ENCODE peak calls at places on chromosomes 5 and 9, in eight cellular contexts. M is AG08396; H is cardiac muscle cell; L is iPS DF 19.7; Z is progenitor cell of endocrine pancreas; F is ELR; I is left ventricle myocardium inferior; J is activated effector memory CD4-positive, alpha-beta T cell treated with anti-CD3 and anti-CD28 coated beads, Interleukin-2, amount 50 U/mL, for 16 hours. S is an unnamed sample.

GRCh38 chr9:136847827-136848392 is 1.3 kb upstream of the PHPT1 start:
- DNase-seq in L (no peak), F (peak), Z (peak), M (peak), I (peak), H (peak), J (peak), S (peak)

GRCh38 chr5:11981986-11982385 is 77.7 kb upstream of the CTNND2 start:
- DNase-seq in I (no peak), F (peak), H (no peak), Z (no peak), J (no peak), L (no peak), M (no peak), S (no peak)

GRCh38 chr5:169647566-169647965 is 10.5 kb downstream of the DOCK2 start:
- DNase-seq in Z (no peak), M (no peak), I (no peak), H (no peak), F (no peak), J (no peak), L (no peak), S (no peak)

GRCh38 chr5:150320048-150320555 is 17.4 kb upstream of the ARSI start:
- DNase-seq in Z (no peak), H (peak), F (peak), L (no peak), I (peak), M (peak), J (no peak), S (no peak)

GRCh38 chr5:9156282-9156681 is 389.6 kb downstream of the SEMA5A start:
- DNase-seq in I (no peak), Z (no peak), M (peak), J (no peak), H (peak), L (peak), F (peak), S (no peak)

GRCh38 chr5:142660196-142660595 is 25.7 kb downstream of the FGF1 start:
- DNase-seq in I (no peak), M (no peak), F (no peak), L (no peak), H (no peak), J (no peak), Z (no peak), S (no peak)

GRCh38 chr5:177085985-177086917 is at the start of gene FGFR4:
- DNase-seq in H (peak), Z (no peak), M (peak), L (peak), I (peak), F (peak), J (peak), S (peak)

GRCh38 chr5:36644727-36645126 is 38.3 kb downstream of the SLC1A3 start:
- DNase-seq in H (no peak), Z (no peak), M (no peak), J (no peak), I (no peak), F (no peak), L (no peak), S (no peak)

GRCh38 chr5:89241186-89241585 is 358.2 kb upstream of the MEF2C start:
- DNase-seq in H (peak), L (no peak), I (no peak), M (no peak), F (peak), Z (no peak), J (no peak), S (no peak)

GRCh38 chr5:146368137-146368536 is 29.5 kb downstream of the POU4F3 start:
- DNase-seq in I (no peak), M (no peak), F (no peak), H (peak), Z (no peak), J (no peak), L (no peak), S (no peak)

GRCh38 chr5:113081091-113081490 is 104.5 kb downstream of the DCP2 start:
- DNase-seq in J (no peak), H (no peak), I (no peak), F (no peak), Z (no peak), M (no peak), L (peak), S (no peak)

GRCh38 chr9:34428325-34428958 is 29.9 kb downstream of the FAM219A start:
- DNase-seq in I (no peak), H (no peak), M (no peak), J (no peak), Z (no peak), F (no peak), L (no peak), S (no peak)

GRCh38 chr9:111095423-111095822 is 57.2 kb upstream of the LPAR1 start:
- DNase-seq in J (no peak), M (no peak), L (no peak), Z (no peak), I (no peak), H (peak), F (no peak), S (no peak)

GRCh38 chr9:113737414-113738271 is 138.5 kb upstream of the ZNF618 start:
- DNase-seq in J (no peak), I (no peak), H (peak), Z (peak), L (no peak), M (peak), F (peak), S (no peak)

GRCh38 chr9:124220551-124221451 is 36.9 kb upstream of the NEK6 start:
- DNase-seq in L (no peak), J (peak), M (peak), F (peak), H (peak), I (no peak), Z (no peak), S (no peak)

GRCh38 chr5:74641014-74641777 is 668 bp upstream of the ENC1 start:
- DNase-seq in H (peak), M (peak), J (peak), Z (peak), L (no peak), F (peak), I (peak), S (peak)

GRCh38 chr9:69919461-69920061 is 98.9 kb downstream of the CFAP95 start:
- DNase-seq in M (peak), J (no peak), I (no peak), H (peak), F (peak), L (no peak), Z (no peak), S (no peak)

GRCh38 chr5:148469446-148470062 is 85.8 kb downstream of the FBXO38 start:
- DNase-seq in J (no peak), F (peak), L (no peak), M (peak), Z (no peak), H (peak), I (peak), S (no peak)

GRCh38 chr9:127311239-127311741 is 46.7 kb downstream of the GARNL3 start:
- DNase-seq in M (peak), L (no peak), I (no peak), H (peak), F (peak), Z (no peak), J (no peak), S (peak)

GRCh38 chr9:90961375-90961774 is 159.8 kb downstream of the SYK start:
- DNase-seq in M (no peak), L (no peak), F (no peak), H (peak), I (no peak), Z (no peak), J (no peak), S (no peak)

GRCh38 chr9:134993996-134994720 is 76.4 kb upstream of the FCN1 start:
- DNase-seq in Z (no peak), F (no peak), I (no peak), J (peak), L (no peak), H (no peak), M (no peak), S (no peak)

GRCh38 chr5:159928122-159928960 is 12.1 kb downstream of the ADRA1B start:
- DNase-seq in H (peak), L (no peak), I (peak), M (peak), F (peak), J (no peak), Z (no peak), S (no peak)

GRCh38 chr5:58457040-58457439 is 2.8 kb downstream of the PLK2 start:
- DNase-seq in Z (no peak), H (peak), L (no peak), F (no peak), M (no peak), I (no peak), J (no peak), S (no peak)

GRCh38 chr5:5373351-5374033 is 49.0 kb upstream of the ICE1 start:
- DNase-seq in H (peak), F (no peak), M (no peak), Z (no peak), J (no peak), I (no peak), L (no peak), S (no peak)

GRCh38 chr5:82225525-82226172 is 52.5 kb downstream of the RPS23 start:
- DNase-seq in I (peak), H (peak), Z (peak), F (peak), J (peak), L (peak), M (peak), S (peak)

GRCh38 chr9:104386020-104386419 is 118.0 kb upstream of the OR13F1 start:
- DNase-seq in I (no peak), F (no peak), J (no peak), H (no peak), M (no peak), L (no peak), Z (no peak), S (no peak)

GRCh38 chr5:43664641-43665040 is 61.7 kb downstream of the NNT start:
- DNase-seq in J (no peak), F (no peak), L (no peak), H (no peak), I (no peak), M (no peak), Z (no peak), S (no peak)

GRCh38 chr9:123269316-123269715 is 930 bp upstream of the STRBP start:
- DNase-seq in J (no peak), L (no peak), I (no peak), M (no peak), Z (no peak), F (no peak), H (no peak), S (no peak)

GRCh38 chr5:61010759-61011460 is 65.9 kb downstream of the NDUFAF2 start:
- DNase-seq in J (no peak), I (no peak), H (peak), Z (no peak), M (no peak), L (peak), F (peak), S (no peak)

GRCh38 chr5:17223375-17224185 is 6.1 kb downstream of the BASP1 start:
- DNase-seq in Z (no peak), M (no peak), H (no peak), J (no peak), I (no peak), L (no peak), F (no peak), S (no peak)

GRCh38 chr9:124483481-124483880 is 23.7 kb downstream of the NR5A1 start:
- DNase-seq in J (no peak), M (no peak), F (no peak), L (no peak), I (no peak), H (no peak), Z (no peak), S (no peak)

GRCh38 chr5:143374496-143375217 is 28.8 kb downstream of the NR3C1 start:
- DNase-seq in I (no peak), L (no peak), Z (no peak), J (no peak), M (no peak), F (no peak), H (no peak), S (no peak)

GRCh38 chr9:21993893-21994525 is at the start of gene CDKN2A:
- DNase-seq in F (peak), I (no peak), H (peak), L (no peak), M (no peak), Z (peak), J (peak), S (peak)

GRCh38 chr5:4698596-4698995 is 441.5 kb upstream of the ADAMTS16 start:
- DNase-seq in H (no peak), Z (no peak), L (no peak), J (no peak), M (no peak), I (no peak), F (no peak), S (no peak)

GRCh38 chr9:134699343-134699740 is 57.7 kb downstream of the COL5A1 start:
- DNase-seq in J (no peak), F (no peak), L (no peak), H (no peak), Z (no peak), M (no peak), I (no peak), S (no peak)

GRCh38 chr9:77909306-77909705 is 122.3 kb downstream of the GNAQ start:
- DNase-seq in I (no peak), F (no peak), J (no peak), M (no peak), L (no peak), H (no peak), Z (no peak), S (no peak)

GRCh38 chr9:92151691-92152393 is 36.6 kb upstream of the SPTLC1 start:
- DNase-seq in M (no peak), J (no peak), H (peak), L (no peak), F (peak), Z (no peak), I (peak), S (no peak)

GRCh38 chr5:37954561-37954960 is 114.7 kb upstream of the GDNF start:
- DNase-seq in M (no peak), F (no peak), I (no peak), Z (no peak), H (no peak), L (no peak), J (no peak), S (no peak)